ENCODE peak calls at places on chromosomes 6 and 20, in nine cellular contexts. J, I, E, F, Z, L, U, C and Y are unnamed samples.

GRCh38 chr6:168292911-168293310 is 26.7 kb downstream of the DACT2 start:
- DNase-seq in J (no peak), I (no peak), E (no peak), F (no peak), Z (no peak), L (no peak), U (no peak), C (peak), Y (no peak)

GRCh38 chr20:25336561-25337422 is 53.8 kb downstream of the ABHD12 start:
- DNase-seq in J (peak), I (peak), E (no peak), F (peak), Z (no peak), L (no peak), U (no peak), C (no peak), Y (no peak)

GRCh38 chr20:33947709-33948295 is 45.9 kb upstream of the RALY start:
- DNase-seq in J (peak), I (peak), E (peak), F (peak), Z (no peak), L (no peak), U (peak), C (no peak), Y (peak)

GRCh38 chr6:36979343-36979742 is 6.7 kb downstream of the MTCH1 start:
- DNase-seq in J (no peak), I (peak), E (peak), F (no peak), Z (no peak), L (no peak), U (no peak), C (no peak), Y (peak)

GRCh38 chr6:74604279-74604678 is 601.6 kb downstream of the COL12A1 start:
- DNase-seq in J (no peak), I (no peak), E (no peak), F (no peak), Z (no peak), L (no peak), U (no peak), C (no peak), Y (no peak)

GRCh38 chr20:24046905-24047304 is 58.3 kb upstream of the GGTLC1 start:
- DNase-seq in J (no peak), I (no peak), E (no peak), F (no peak), Z (no peak), L (no peak), U (no peak), C (no peak), Y (no peak)

GRCh38 chr6:49639177-49639817 is 2.7 kb upstream of the RHAG start:
- DNase-seq in J (no peak), I (no peak), E (no peak), F (peak), Z (no peak), L (no peak), U (no peak), C (no peak), Y (no peak)

GRCh38 chr6:37175332-37176267 is 5.6 kb downstream of the PIM1 start:
- DNase-seq in J (no peak), I (no peak), E (no peak), F (no peak), Z (no peak), L (no peak), U (no peak), C (no peak), Y (no peak)

GRCh38 chr6:30447237-30447636 is 42.1 kb upstream of the HLA-E start:
- DNase-seq in J (peak), I (no peak), E (no peak), F (peak), Z (no peak), L (no peak), U (no peak), C (no peak), Y (no peak)

GRCh38 chr20:39861381-39861780 is 827.7 kb downstream of the MAFB start:
- DNase-seq in J (no peak), I (no peak), E (no peak), F (no peak), Z (no peak), L (no peak), U (no peak), C (no peak), Y (no peak)

GRCh38 chr20:43458422-43458924 is 777 bp downstream of the SRSF6 start:
- DNase-seq in J (no peak), I (no peak), E (no peak), F (peak), Z (no peak), L (no peak), U (no peak), C (no peak), Y (no peak)

GRCh38 chr20:1210501-1210900 is 7.2 kb downstream of the C20orf202 start:
- DNase-seq in J (no peak), I (peak), E (no peak), F (no peak), Z (no peak), L (no peak), U (no peak), C (no peak), Y (no peak)

GRCh38 chr6:18680842-18681241 is 293.7 kb downstream of the RNF144B start:
- DNase-seq in J (no peak), I (no peak), E (no peak), F (peak), Z (no peak), L (no peak), U (no peak), C (no peak), Y (no peak)

GRCh38 chr6:148525453-148525852 is 182.8 kb downstream of the SASH1 start:
- DNase-seq in J (no peak), I (peak), E (no peak), F (no peak), Z (no peak), L (no peak), U (no peak), C (no peak), Y (no peak)

GRCh38 chr6:168583821-168584220 is 142.8 kb downstream of the SMOC2 start:
- DNase-seq in J (no peak), I (no peak), E (no peak), F (no peak), Z (no peak), L (no peak), U (no peak), C (peak), Y (no peak)

GRCh38 chr6:82711105-82711829 is 347.6 kb downstream of the TPBG start:
- DNase-seq in J (no peak), I (no peak), E (no peak), F (no peak), Z (no peak), L (no peak), U (no peak), C (no peak), Y (no peak)

GRCh38 chr6:132598473-132598872 is 8.9 kb upstream of the TAAR5 start:
- DNase-seq in J (peak), I (no peak), E (no peak), F (peak), Z (no peak), L (no peak), U (peak), C (no peak), Y (no peak)

GRCh38 chr20:64099880-64100565 is 7.3 kb downstream of the NPBWR2 start:
- DNase-seq in J (no peak), I (no peak), E (no peak), F (no peak), Z (no peak), L (peak), U (peak), C (no peak), Y (no peak)

GRCh38 chr6:139695361-139695760 is 320.9 kb upstream of the CITED2 start:
- DNase-seq in J (no peak), I (no peak), E (no peak), F (no peak), Z (no peak), L (no peak), U (no peak), C (no peak), Y (no peak)

GRCh38 chr6:140567469-140567868 is 1193.0 kb upstream of the CITED2 start:
- DNase-seq in J (no peak), I (no peak), E (no peak), F (peak), Z (no peak), L (no peak), U (no peak), C (no peak), Y (no peak)

GRCh38 chr20:51385941-51386530 is 156.5 kb downstream of the NFATC2 start:
- DNase-seq in J (peak), I (peak), E (no peak), F (peak), Z (peak), L (no peak), U (peak), C (peak), Y (no peak)

GRCh38 chr6:124962617-124963415 is 579 bp downstream of the RNF217 start:
- DNase-seq in J (peak), I (peak), E (peak), F (peak), Z (no peak), L (peak), U (no peak), C (peak), Y (no peak)

GRCh38 chr20:33650111-33650752 is 11.9 kb upstream of the C20orf144 start:
- DNase-seq in J (no peak), I (no peak), E (peak), F (no peak), Z (no peak), L (peak), U (no peak), C (no peak), Y (no peak)

GRCh38 chr6:130964808-130965604 is 98.0 kb downstream of the EPB41L2 start:
- DNase-seq in J (no peak), I (no peak), E (no peak), F (no peak), Z (no peak), L (no peak), U (no peak), C (no peak), Y (no peak)

GRCh38 chr6:162344301-162344700 is 383.3 kb downstream of the PRKN start:
- DNase-seq in J (no peak), I (peak), E (no peak), F (no peak), Z (no peak), L (no peak), U (no peak), C (no peak), Y (no peak)

GRCh38 chr6:75611702-75612375 is 10.2 kb downstream of the SENP6 start:
- DNase-seq in J (no peak), I (no peak), E (no peak), F (no peak), Z (no peak), L (no peak), U (no peak), C (no peak), Y (no peak)

GRCh38 chr20:1187605-1188171 is 2.9 kb upstream of the TMEM74B start:
- DNase-seq in J (no peak), I (no peak), E (no peak), F (peak), Z (no peak), L (no peak), U (no peak), C (no peak), Y (no peak)

GRCh38 chr6:36848658-36849441 is 9.6 kb upstream of the CPNE5 start:
- DNase-seq in J (no peak), I (no peak), E (peak), F (peak), Z (no peak), L (peak), U (no peak), C (peak), Y (no peak)

GRCh38 chr20:63178445-63178818 is 37.5 kb downstream of the YTHDF1 start:
- DNase-seq in J (no peak), I (no peak), E (no peak), F (peak), Z (no peak), L (peak), U (no peak), C (no peak), Y (no peak)

GRCh38 chr6:44487611-44488010 is 100.1 kb downstream of the CDC5L start:
- DNase-seq in J (no peak), I (no peak), E (no peak), F (no peak), Z (no peak), L (no peak), U (no peak), C (no peak), Y (no peak)

GRCh38 chr20:41393705-41394066 is 27.1 kb upstream of the EMILIN3 start:
- DNase-seq in J (no peak), I (no peak), E (no peak), F (no peak), Z (no peak), L (no peak), U (no peak), C (no peak), Y (no peak)

GRCh38 chr20:4434681-4435080 is 287.0 kb upstream of the PRND start:
- DNase-seq in J (no peak), I (peak), E (no peak), F (no peak), Z (no peak), L (no peak), U (no peak), C (no peak), Y (no peak)

GRCh38 chr20:18645196-18645745 is 57.4 kb downstream of the DTD1 start:
- DNase-seq in J (no peak), I (no peak), E (no peak), F (peak), Z (no peak), L (no peak), U (no peak), C (no peak), Y (no peak)

GRCh38 chr6:114218421-114218820 is 124.4 kb downstream of the HS3ST5 start:
- DNase-seq in J (no peak), I (no peak), E (no peak), F (no peak), Z (no peak), L (no peak), U (no peak), C (no peak), Y (no peak)

GRCh38 chr20:37524221-37524700 is 3.2 kb downstream of the NNAT start:
- DNase-seq in J (no peak), I (no peak), E (peak), F (no peak), Z (no peak), L (peak), U (no peak), C (peak), Y (no peak)
- H3K27ac ChIP-seq in J (no peak), I (no peak), E (peak), F (no peak), Z (no peak), L (no peak), U (no peak), C (no peak), Y (no peak)

DNA sequence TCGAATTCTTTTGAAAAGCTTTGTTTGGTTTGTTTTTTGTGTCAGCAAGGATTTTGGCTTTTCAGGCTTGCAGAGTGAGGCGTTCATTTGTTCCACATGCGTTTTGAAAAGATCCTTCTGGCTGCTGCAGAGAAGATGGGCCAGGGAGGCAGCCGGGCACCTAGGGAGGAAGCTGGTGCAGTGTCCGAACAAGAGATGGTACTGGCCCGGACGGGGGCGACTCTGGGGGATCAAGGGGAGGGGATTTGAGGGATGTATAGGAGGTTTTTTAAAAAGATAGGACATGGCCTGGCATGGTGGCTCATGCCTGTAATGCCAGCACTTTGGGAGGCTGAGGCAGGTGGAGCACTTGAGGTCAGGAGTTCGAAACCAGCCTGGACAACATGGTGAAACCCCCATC is 55.3 kb downstream of the DLGAP4 start:
- DNase-seq in J (no peak), I (no peak), E (no peak), F (no peak), Z (no peak), L (no peak), U (no peak), C (no peak), Y (no peak)
- H3K27ac ChIP-seq in J (no peak), I (no peak), E (no peak), F (no peak), Z (no peak), L (no peak), U (no peak), C (no peak), Y (no peak)

GRCh38 chr6:135270676-135271536 is 89.8 kb downstream of the MYB start:
- DNase-seq in J (no peak), I (no peak), E (peak), F (peak), Z (no peak), L (peak), U (peak), C (no peak), Y (no peak)
- H3K27ac ChIP-seq in J (no peak), I (no peak), E (peak), F (peak), Z (no peak), L (peak), U (peak), C (no peak), Y (no peak)

GRCh38 chr6:105348897-105349296 is 54.0 kb downstream of the PREP start:
- DNase-seq in J (no peak), I (no peak), E (no peak), F (no peak), Z (no peak), L (no peak), U (no peak), C (no peak), Y (no peak)

GRCh38 chr6:105344971-105345370 is 57.9 kb downstream of the PREP start:
- DNase-seq in J (no peak), I (no peak), E (no peak), F (no peak), Z (no peak), L (no peak), U (no peak), C (no peak), Y (no peak)

GRCh38 chr6:105346052-105346451 is 56.8 kb downstream of the PREP start:
- DNase-seq in J (no peak), I (peak), E (no peak), F (peak), Z (no peak), L (no peak), U (no peak), C (no peak), Y (no peak)

DNA sequence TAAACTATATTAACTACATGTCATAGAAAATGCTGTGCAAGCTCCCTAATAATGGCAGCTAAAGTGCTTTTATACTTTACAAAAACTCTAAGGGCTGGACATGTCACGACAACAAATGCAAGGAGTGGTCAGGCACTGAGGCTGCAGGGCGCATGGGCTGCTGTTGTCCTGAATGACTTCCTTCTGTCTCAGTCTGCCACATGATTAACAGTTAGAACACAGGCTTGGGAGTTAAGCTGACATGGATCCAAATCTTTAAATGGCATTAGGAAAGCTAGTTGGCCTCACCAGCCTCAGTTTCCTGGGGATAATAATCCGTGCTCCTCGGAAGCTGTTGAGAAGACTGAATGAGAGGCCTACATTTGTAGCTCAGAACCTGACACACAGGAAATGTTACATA is 57.4 kb downstream of the PREP start:
- DNase-seq in J (no peak), I (no peak), E (no peak), F (no peak), Z (no peak), L (no peak), U (no peak), C (no peak), Y (no peak)
- H3K27ac ChIP-seq in J (no peak), I (no peak), E (no peak), F (no peak), Z (no peak), L (no peak), U (no peak), C (no peak), Y (no peak)

GRCh38 chr6:15685629-15686028 is 22.8 kb upstream of the DTNBP1 start:
- DNase-seq in J (no peak), I (no peak), E (no peak), F (no peak), Z (no peak), L (no peak), U (no peak), C (no peak), Y (no peak)
- H3K27ac ChIP-seq in J (no peak), I (no peak), E (no peak), F (no peak), Z (no peak), L (no peak), U (no peak), C (no peak), Y (no peak)

DNA sequence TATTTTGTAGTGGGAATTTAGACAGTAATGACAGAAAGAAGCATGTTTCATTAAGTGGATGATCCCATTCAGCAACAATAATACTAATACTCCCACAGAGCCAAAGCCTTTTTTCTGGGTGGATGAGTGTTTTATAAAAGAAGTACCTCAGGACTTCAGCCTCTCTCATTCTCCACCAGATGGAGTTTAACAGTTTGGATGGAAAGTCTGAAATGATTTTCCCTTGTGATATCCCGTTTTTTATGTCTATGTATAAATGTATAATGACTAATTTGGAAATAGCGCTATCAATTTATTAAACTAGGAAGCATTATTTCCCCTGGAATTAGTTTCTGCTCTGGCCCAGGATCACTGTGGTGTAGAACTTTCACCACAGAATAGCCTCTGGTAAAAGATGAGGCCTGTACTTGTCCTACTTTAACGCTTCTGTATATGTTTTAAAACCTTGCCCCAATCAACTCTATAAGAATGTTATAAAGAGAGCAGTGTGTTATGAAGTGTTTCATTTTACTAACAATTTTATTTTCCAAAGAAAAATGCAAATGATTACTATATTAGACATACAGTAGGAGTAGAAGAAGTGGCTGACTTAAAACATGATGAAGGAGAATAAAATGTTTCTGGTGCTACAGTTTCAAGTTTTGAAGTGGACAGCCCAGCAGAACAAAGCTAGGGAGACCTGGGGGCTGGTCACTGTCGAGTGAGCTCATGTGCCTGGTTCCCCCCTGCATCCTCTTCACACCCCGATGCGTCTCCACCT is 135.6 kb downstream of the HIVEP1 start:
- DNase-seq in J (no peak), I (peak), E (no peak), F (no peak), Z (no peak), L (no peak), U (no peak), C (no peak), Y (no peak)
- H3K27ac ChIP-seq in J (peak), I (peak), E (no peak), F (no peak), Z (no peak), L (no peak), U (no peak), C (no peak), Y (no peak)

GRCh38 chr20:37516697-37517370 is 4.2 kb upstream of the NNAT start:
- DNase-seq in J (no peak), I (peak), E (no peak), F (no peak), Z (no peak), L (no peak), U (no peak), C (no peak), Y (no peak)

GRCh38 chr20:37518059-37518458 is 3.0 kb upstream of the NNAT start:
- DNase-seq in J (no peak), I (no peak), E (no peak), F (no peak), Z (no peak), L (no peak), U (no peak), C (no peak), Y (no peak)

GRCh38 chr20:37518606-37519507 is 2.2 kb upstream of the NNAT start:
- DNase-seq in J (no peak), I (no peak), E (no peak), F (no peak), Z (no peak), L (peak), U (no peak), C (no peak), Y (no peak)

GRCh38 chr20:37515876-37516275 is 5.2 kb upstream of the NNAT start:
- DNase-seq in J (no peak), I (no peak), E (no peak), F (no peak), Z (no peak), L (no peak), U (no peak), C (no peak), Y (no peak)

DNA sequence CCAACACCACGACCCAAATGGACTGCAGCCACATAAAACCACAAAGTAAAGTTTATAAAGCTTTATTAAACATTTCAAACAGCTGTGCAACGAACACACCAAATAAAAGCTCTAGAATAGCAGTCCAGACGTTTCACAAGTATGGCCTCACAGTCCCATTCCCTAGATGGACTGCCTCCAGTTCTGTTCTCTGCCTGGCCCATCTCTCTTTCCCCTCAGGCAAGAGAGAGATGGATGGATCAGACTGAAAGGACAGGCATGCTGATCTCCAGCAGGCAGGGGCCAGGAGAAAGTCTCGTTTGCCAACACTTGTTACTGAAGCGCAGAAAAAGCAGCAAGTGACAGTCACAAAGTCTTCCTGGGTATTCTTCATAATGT is 3.7 kb upstream of the NNAT start:
- DNase-seq in J (no peak), I (no peak), E (no peak), F (no peak), Z (no peak), L (no peak), U (no peak), C (no peak), Y (no peak)
- H3K27ac ChIP-seq in J (no peak), I (no peak), E (no peak), F (no peak), Z (no peak), L (no peak), U (no peak), C (no peak), Y (no peak)

GRCh38 chr6:149567194-149567586 is 1.0 kb downstream of the GINM1 start:
- DNase-seq in J (no peak), I (no peak), E (no peak), F (no peak), Z (no peak), L (no peak), U (peak), C (no peak), Y (no peak)
- H3K27ac ChIP-seq in J (peak), I (peak), E (peak), F (no peak), Z (peak), L (peak), U (peak), C (peak), Y (no peak)